ENCODE peak calls at places on chromosomes 13 and 19, in five cellular contexts. V is thyroid gland, D is breast epithelium, B is IMR-90, H is ovary. E is an unnamed sample.

GRCh38 chr13:109655206-109655600 is 131.2 kb downstream of the IRS2 start:
- DNase-seq in H (no peak), V (no peak), D (no peak), B (no peak), E (no peak)

GRCh38 chr13:112733661-112734379 is 44.0 kb downstream of the ATP11A start:
- DNase-seq in D (no peak), V (peak; percentile 30), B (no peak), H (peak; percentile 27), E (no peak)

GRCh38 chr19:29121684-29122083 is 91.3 kb downstream of the UQCRFS1 start:
- DNase-seq in B (no peak), D (no peak), V (no peak), H (no peak), E (no peak)

GRCh38 chr13:68047889-68048288 is 817.8 kb upstream of the PCDH9 start:
- DNase-seq in V (no peak), H (no peak), D (no peak), B (no peak), E (no peak)

GRCh38 chr19:3110126-3110825 is 16.1 kb downstream of the GNA11 start:
- DNase-seq in D (no peak), B (no peak), H (no peak), V (no peak), E (no peak)

GRCh38 chr19:15449620-15450527 is at the start of gene WIZ:
- DNase-seq in D (peak; percentile 86), H (peak; percentile 92), V (peak; percentile 86), B (peak; percentile 55), E (no peak)

GRCh38 chr13:87084192-87084591 is 587.0 kb upstream of the SLITRK5 start:
- DNase-seq in H (no peak), B (no peak), V (no peak), D (no peak), E (no peak)

GRCh38 chr13:103557878-103558277 is 491.7 kb upstream of the SLC10A2 start:
- DNase-seq in V (no peak), H (no peak), D (no peak), B (no peak), E (no peak)

GRCh38 chr13:71798723-71799122 is 68.3 kb downstream of the DACH1 start:
- DNase-seq in H (no peak), B (no peak), V (no peak), D (no peak), E (no peak)

GRCh38 chr13:33441015-33441414 is 155.5 kb upstream of the STARD13 start:
- DNase-seq in V (peak; percentile 64), B (peak; percentile 47), H (no peak), D (no peak), E (no peak)

GRCh38 chr13:34300559-34300958 is 482.6 kb downstream of the RFC3 start:
- DNase-seq in H (no peak), B (no peak), V (no peak), D (no peak), E (no peak)

GRCh38 chr19:7789447-7789846 is 26.4 kb downstream of the CLEC4M start:
- DNase-seq in D (no peak), V (no peak), B (no peak), H (no peak), E (no peak)

GRCh38 chr19:21434967-21435544 is 38.1 kb downstream of the ZNF493 start:
- DNase-seq in V (no peak), H (no peak), D (no peak), B (no peak), E (no peak)

GRCh38 chr13:99075268-99076191 is 97.7 kb upstream of the DOCK9 start:
- DNase-seq in D (no peak), H (no peak), V (no peak), B (no peak), E (no peak)

GRCh38 chr13:40408602-40409001 is 257.8 kb downstream of the FOXO1 start:
- DNase-seq in V (no peak), B (peak; percentile 44), H (no peak), D (no peak), E (no peak)

GRCh38 chr13:68063181-68063580 is 833.0 kb upstream of the PCDH9 start:
- DNase-seq in H (no peak), B (no peak), D (no peak), V (no peak), E (no peak)

GRCh38 chr13:32977321-32977720 is 38.9 kb upstream of the KL start:
- DNase-seq in V (no peak), D (no peak), B (no peak), H (no peak), E (no peak)

GRCh38 chr13:21675095-21676007 is 4.5 kb downstream of the FGF9 start:
- DNase-seq in B (no peak), V (peak; percentile 55), H (no peak), D (no peak), E (no peak)

GRCh38 chr13:80663788-80664187 is 322.9 kb upstream of the SPRY2 start:
- DNase-seq in D (no peak), V (no peak), B (no peak), H (no peak), E (no peak)

GRCh38 chr13:39875583-39875982 is 220.1 kb downstream of the COG6 start:
- DNase-seq in H (peak; percentile 56), D (no peak), B (peak; percentile 39), V (no peak), E (no peak)

GRCh38 chr19:884420-885211 is 8.4 kb downstream of the MED16 start:
- DNase-seq in V (no peak), H (no peak), D (no peak), B (no peak), E (no peak)

GRCh38 chr19:33241530-33242101 is 16.0 kb upstream of the SLC7A10 start:
- DNase-seq in H (no peak), B (no peak), V (peak; percentile 36), D (no peak), E (no peak)

GRCh38 chr13:113088691-113089020 is 16.9 kb upstream of the F7 start:
- DNase-seq in V (no peak), B (no peak), D (no peak), H (no peak), E (no peak)

GRCh38 chr19:15397782-15398181 is 18.2 kb upstream of the AKAP8 start:
- DNase-seq in V (no peak), D (no peak), H (no peak), B (no peak), E (no peak)

GRCh38 chr19:1633269-1633606 is 19.2 kb downstream of the TCF3 start:
- DNase-seq in H (no peak), D (no peak), B (no peak), V (no peak), E (no peak)

GRCh38 chr13:80029170-80029569 is 311.8 kb downstream of the SPRY2 start:
- DNase-seq in D (no peak), V (no peak), H (no peak), B (no peak), E (no peak)

GRCh38 chr13:67229438-67230242 is 496 bp downstream of the PCDH9 start:
- DNase-seq in D (no peak), V (peak; percentile 18), B (peak; percentile 10), H (no peak), E (no peak)

GRCh38 chr19:47613165-47614146 is 4.5 kb downstream of the BICRA start:
- DNase-seq in V (peak; percentile 27), D (no peak), H (peak; percentile 66), B (peak; percentile 70), E (no peak)

GRCh38 chr19:47609885-47610545 is 1.1 kb downstream of the BICRA start:
- DNase-seq in B (peak; percentile 26), V (peak; percentile 47), D (no peak), H (peak; percentile 70), E (no peak)

GRCh38 chr19:47610546-47610894 is 1.6 kb downstream of the BICRA start:
- DNase-seq in D (no peak), V (no peak), B (no peak), H (no peak), E (no peak)

GRCh38 chr19:47608908-47609879 is at the start of gene BICRA:
- DNase-seq in B (peak; percentile 73), H (peak; percentile 91), D (peak; percentile 82), V (peak; percentile 87), E (peak; percentile 23)

GRCh38 chr19:47610902-47611301 is 2.0 kb downstream of the BICRA start:
- DNase-seq in H (no peak), D (no peak), V (no peak), B (no peak), E (no peak)
- TF ChIP-seq POLR2A in H (no peak), D (no peak), V (no peak), B (no peak), E (no peak)

GRCh38 chr13:51416107-51416506 is 36.7 kb downstream of the INTS6 start:
- DNase-seq in V (no peak), H (no peak), B (no peak), D (no peak), E (no peak)

GRCh38 chr13:51420681-51421476 is 32.0 kb downstream of the INTS6 start:
- DNase-seq in V (no peak), H (no peak), D (no peak), B (no peak), E (no peak)

GRCh38 chr13:51417716-51418115 is 35.1 kb downstream of the INTS6 start:
- DNase-seq in B (no peak), H (no peak), V (no peak), D (no peak), E (no peak)

GRCh38 chr13:51422484-51422883 is 30.4 kb downstream of the INTS6 start:
- DNase-seq in D (no peak), B (no peak), V (no peak), H (no peak), E (no peak)

GRCh38 chr13:51419015-51419636 is 33.7 kb downstream of the INTS6 start:
- DNase-seq in D (no peak), B (no peak), H (no peak), V (no peak), E (no peak)
- H3K4me1 ChIP-seq in D (no peaks in the 10 kb centered on the region), B (no peaks in the 10 kb centered on the region), H (no peaks in the 10 kb centered on the region), V (peaks cover 36% of the 10 kb centered on the region), E (no peaks in the 10 kb centered on the region)

DNA sequence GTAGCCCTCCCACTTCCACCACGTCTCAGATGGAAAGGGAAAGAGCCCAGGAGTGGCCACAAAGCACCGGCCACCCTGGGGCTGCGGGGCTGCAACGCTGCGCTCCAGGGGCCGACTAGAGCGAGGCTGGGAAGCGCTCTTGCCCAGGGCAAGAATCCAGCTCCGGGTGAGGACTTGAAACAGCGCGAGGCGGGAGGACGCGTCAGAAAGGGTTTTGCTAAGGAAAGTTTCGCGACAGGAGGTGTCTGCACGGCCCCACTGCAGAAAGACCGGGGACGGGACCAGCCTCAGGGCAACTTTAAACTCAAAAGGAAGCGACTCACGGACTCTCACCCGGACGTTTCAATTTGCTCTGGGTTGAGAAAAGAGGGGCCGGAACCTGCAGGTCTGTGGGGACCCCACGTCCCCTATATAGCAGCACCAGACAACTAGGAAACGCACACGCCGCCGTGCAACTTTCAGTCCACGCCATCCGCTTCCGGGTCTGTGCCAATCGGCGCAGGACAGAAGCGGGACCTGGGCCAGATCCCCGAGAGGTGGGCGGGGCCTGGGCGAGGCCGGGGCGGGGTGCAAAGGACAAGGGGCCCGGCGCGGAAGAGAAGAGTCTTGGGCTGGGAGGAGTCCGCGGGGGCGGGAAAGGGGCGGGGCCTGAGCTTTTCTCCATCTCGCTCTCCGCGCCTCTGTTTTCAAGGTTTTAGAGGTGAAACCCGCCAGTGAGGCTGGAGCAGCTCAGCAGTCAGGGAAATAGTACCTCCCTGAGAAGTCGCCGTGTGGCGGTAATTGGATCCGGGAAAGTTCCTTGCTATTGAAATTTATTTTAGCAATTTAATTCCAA is at the start of gene ZNF816:
- DNase-seq in V (peak; percentile 99), B (peak; percentile 88), H (peak; percentile 99), D (peak; percentile 99), E (peak; percentile 94)
- TF ChIP-seq POLR2A in V (no peak), B (peak; percentile 43), H (no peak), D (no peak), E (peak; percentile 44)

DNA sequence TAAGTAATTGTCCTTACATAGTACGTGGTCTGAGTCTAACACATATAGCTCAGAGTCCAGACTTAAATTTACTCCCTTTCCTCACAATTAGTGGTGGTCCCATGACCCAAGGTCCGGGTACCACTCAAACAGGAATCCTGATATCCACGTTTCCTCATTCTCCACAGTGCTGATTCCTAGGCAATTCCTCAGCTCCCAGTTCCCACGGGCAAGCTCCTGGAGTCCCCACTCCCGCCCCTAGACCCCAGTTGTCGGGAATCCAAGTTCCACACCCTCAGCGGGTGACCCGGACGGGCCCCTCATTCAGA is 623 bp downstream of the TRIR start:
- DNase-seq in B (no peak), V (no peak), D (no peak), H (no peak), E (no peak)
- H3K4me1 ChIP-seq in B (peaks cover 10% of the 10 kb centered on the region), V (peaks cover 24% of the 10 kb centered on the region), D (peaks cover 21% of the 10 kb centered on the region), H (peaks cover 17% of the 10 kb centered on the region), E (peaks cover 44% of the 10 kb centered on the region)